ENCODE peak calls at places on chromosomes 11 and 22, in seven cellular contexts. One of them, this sample, is unnamed.

GRCh38 chr11:96187779-96188624 is 155.0 kb downstream of the MAML2 start:
- DNase-seq in foreskin melanocyte: no peak
- DNase-seq in HT-29: no peak
- DNase-seq in astrocyte of the hippocampus: peak
- DNase-seq in AG10803: peak
- DNase-seq in HCT116: no peak
- DNase-seq in activated naive CD8-positive, alpha-beta T cell treated with anti-CD3 and anti-CD28 coated beads for 36 hours: peak
- DNase-seq in this sample: no peak

GRCh38 chr22:34414467-34415440 is 494.5 kb upstream of the LARGE1 start:
- DNase-seq in foreskin melanocyte: peak
- DNase-seq in HT-29: peak
- DNase-seq in astrocyte of the hippocampus: peak
- DNase-seq in AG10803: peak
- DNase-seq in HCT116: peak
- DNase-seq in activated naive CD8-positive, alpha-beta T cell treated with anti-CD3 and anti-CD28 coated beads for 36 hours: peak
- DNase-seq in this sample: peak

GRCh38 chr11:82663535-82663934 is 70.1 kb downstream of the FAM181B start:
- DNase-seq in foreskin melanocyte: peak
- DNase-seq in HT-29: no peak
- DNase-seq in astrocyte of the hippocampus: no peak
- DNase-seq in AG10803: no peak
- DNase-seq in HCT116: no peak
- DNase-seq in activated naive CD8-positive, alpha-beta T cell treated with anti-CD3 and anti-CD28 coated beads for 36 hours: no peak
- DNase-seq in this sample: no peak

GRCh38 chr11:114215871-114216803 is 80.1 kb upstream of the NNMT start:
- DNase-seq in foreskin melanocyte: no peak
- DNase-seq in HT-29: no peak
- DNase-seq in astrocyte of the hippocampus: no peak
- DNase-seq in AG10803: no peak
- DNase-seq in HCT116: no peak
- DNase-seq in activated naive CD8-positive, alpha-beta T cell treated with anti-CD3 and anti-CD28 coated beads for 36 hours: no peak
- DNase-seq in this sample: no peak

GRCh38 chr11:8658210-8658968 is 24.1 kb downstream of the TRIM66 start:
- DNase-seq in foreskin melanocyte: no peak
- DNase-seq in HT-29: no peak
- DNase-seq in astrocyte of the hippocampus: no peak
- DNase-seq in AG10803: peak
- DNase-seq in HCT116: no peak
- DNase-seq in activated naive CD8-positive, alpha-beta T cell treated with anti-CD3 and anti-CD28 coated beads for 36 hours: no peak
- DNase-seq in this sample: no peak

GRCh38 chr11:10450451-10451398 is 4.3 kb upstream of the AMPD3 start:
- DNase-seq in foreskin melanocyte: no peak
- DNase-seq in HT-29: peak
- DNase-seq in astrocyte of the hippocampus: peak
- DNase-seq in AG10803: peak
- DNase-seq in HCT116: peak
- DNase-seq in activated naive CD8-positive, alpha-beta T cell treated with anti-CD3 and anti-CD28 coated beads for 36 hours: peak
- DNase-seq in this sample: no peak

GRCh38 chr11:77473001-77473800 is 693 bp downstream of the PAK1 start:
- DNase-seq in foreskin melanocyte: peak
- DNase-seq in HT-29: peak
- DNase-seq in astrocyte of the hippocampus: peak
- DNase-seq in AG10803: no peak
- DNase-seq in HCT116: no peak
- DNase-seq in activated naive CD8-positive, alpha-beta T cell treated with anti-CD3 and anti-CD28 coated beads for 36 hours: peak
- DNase-seq in this sample: no peak

GRCh38 chr11:47248304-47248663 is 330 bp downstream of the ACP2 start:
- DNase-seq in foreskin melanocyte: no peak
- DNase-seq in HT-29: no peak
- DNase-seq in astrocyte of the hippocampus: no peak
- DNase-seq in AG10803: peak
- DNase-seq in HCT116: no peak
- DNase-seq in activated naive CD8-positive, alpha-beta T cell treated with anti-CD3 and anti-CD28 coated beads for 36 hours: no peak
- DNase-seq in this sample: no peak

GRCh38 chr11:10021563-10021962 is 272.5 kb downstream of the SBF2 start:
- DNase-seq in foreskin melanocyte: no peak
- DNase-seq in HT-29: peak
- DNase-seq in astrocyte of the hippocampus: no peak
- DNase-seq in AG10803: no peak
- DNase-seq in HCT116: no peak
- DNase-seq in activated naive CD8-positive, alpha-beta T cell treated with anti-CD3 and anti-CD28 coated beads for 36 hours: no peak
- DNase-seq in this sample: no peak

GRCh38 chr11:95680169-95680929 is 109.2 kb downstream of the FAM76B start:
- DNase-seq in foreskin melanocyte: no peak
- DNase-seq in HT-29: no peak
- DNase-seq in astrocyte of the hippocampus: peak
- DNase-seq in AG10803: peak
- DNase-seq in HCT116: no peak
- DNase-seq in activated naive CD8-positive, alpha-beta T cell treated with anti-CD3 and anti-CD28 coated beads for 36 hours: no peak
- DNase-seq in this sample: no peak

GRCh38 chr11:48002565-48002964 is 22.2 kb downstream of the PTPRJ start:
- DNase-seq in foreskin melanocyte: no peak
- DNase-seq in HT-29: no peak
- DNase-seq in astrocyte of the hippocampus: no peak
- DNase-seq in AG10803: no peak
- DNase-seq in HCT116: no peak
- DNase-seq in activated naive CD8-positive, alpha-beta T cell treated with anti-CD3 and anti-CD28 coated beads for 36 hours: no peak
- DNase-seq in this sample: no peak

GRCh38 chr11:44936951-44937543 is 13.6 kb downstream of the TP53I11 start:
- DNase-seq in foreskin melanocyte: no peak
- DNase-seq in HT-29: no peak
- DNase-seq in astrocyte of the hippocampus: no peak
- DNase-seq in AG10803: no peak
- DNase-seq in HCT116: no peak
- DNase-seq in activated naive CD8-positive, alpha-beta T cell treated with anti-CD3 and anti-CD28 coated beads for 36 hours: no peak
- DNase-seq in this sample: no peak

GRCh38 chr11:18748766-18749375 is 22.9 kb upstream of the IGSF22 start:
- DNase-seq in foreskin melanocyte: no peak
- DNase-seq in HT-29: no peak
- DNase-seq in astrocyte of the hippocampus: peak
- DNase-seq in AG10803: no peak
- DNase-seq in HCT116: no peak
- DNase-seq in activated naive CD8-positive, alpha-beta T cell treated with anti-CD3 and anti-CD28 coated beads for 36 hours: no peak
- DNase-seq in this sample: no peak

GRCh38 chr11:133964946-133965632 is 8.3 kb upstream of the IGSF9B start:
- DNase-seq in foreskin melanocyte: no peak
- DNase-seq in HT-29: peak
- DNase-seq in astrocyte of the hippocampus: peak
- DNase-seq in AG10803: peak
- DNase-seq in HCT116: no peak
- DNase-seq in activated naive CD8-positive, alpha-beta T cell treated with anti-CD3 and anti-CD28 coated beads for 36 hours: no peak
- DNase-seq in this sample: no peak

GRCh38 chr22:42560781-42561180 is 7.0 kb downstream of the SERHL2 start:
- DNase-seq in foreskin melanocyte: no peak
- DNase-seq in HT-29: no peak
- DNase-seq in astrocyte of the hippocampus: no peak
- DNase-seq in AG10803: no peak
- DNase-seq in HCT116: no peak
- DNase-seq in activated naive CD8-positive, alpha-beta T cell treated with anti-CD3 and anti-CD28 coated beads for 36 hours: peak
- DNase-seq in this sample: peak

GRCh38 chr11:94150056-94150455 is 21.4 kb downstream of the PANX1 start:
- DNase-seq in foreskin melanocyte: no peak
- DNase-seq in HT-29: no peak
- DNase-seq in astrocyte of the hippocampus: no peak
- DNase-seq in AG10803: no peak
- DNase-seq in HCT116: no peak
- DNase-seq in activated naive CD8-positive, alpha-beta T cell treated with anti-CD3 and anti-CD28 coated beads for 36 hours: no peak
- DNase-seq in this sample: no peak

GRCh38 chr22:43013355-43014061 is 1.4 kb downstream of the PACSIN2 start:
- DNase-seq in foreskin melanocyte: no peak
- DNase-seq in HT-29: no peak
- DNase-seq in astrocyte of the hippocampus: peak
- DNase-seq in AG10803: peak
- DNase-seq in HCT116: no peak
- DNase-seq in activated naive CD8-positive, alpha-beta T cell treated with anti-CD3 and anti-CD28 coated beads for 36 hours: no peak
- DNase-seq in this sample: no peak

GRCh38 chr22:50621948-50622722 is 5.8 kb downstream of the ARSA start:
- DNase-seq in foreskin melanocyte: no peak
- DNase-seq in HT-29: peak
- DNase-seq in astrocyte of the hippocampus: no peak
- DNase-seq in AG10803: no peak
- DNase-seq in HCT116: no peak
- DNase-seq in activated naive CD8-positive, alpha-beta T cell treated with anti-CD3 and anti-CD28 coated beads for 36 hours: peak
- DNase-seq in this sample: peak

GRCh38 chr11:98601181-98601773 is 419.5 kb upstream of the CNTN5 start:
- DNase-seq in foreskin melanocyte: no peak
- DNase-seq in HT-29: no peak
- DNase-seq in astrocyte of the hippocampus: peak
- DNase-seq in AG10803: no peak
- DNase-seq in HCT116: no peak
- DNase-seq in activated naive CD8-positive, alpha-beta T cell treated with anti-CD3 and anti-CD28 coated beads for 36 hours: no peak
- DNase-seq in this sample: no peak

GRCh38 chr11:64913171-64913727 is 3.8 kb downstream of the ATG2A start:
- DNase-seq in foreskin melanocyte: no peak
- DNase-seq in HT-29: no peak
- DNase-seq in astrocyte of the hippocampus: no peak
- DNase-seq in AG10803: no peak
- DNase-seq in HCT116: no peak
- DNase-seq in activated naive CD8-positive, alpha-beta T cell treated with anti-CD3 and anti-CD28 coated beads for 36 hours: no peak
- DNase-seq in this sample: no peak

GRCh38 chr11:93267383-93267782 is 63.2 kb upstream of the DEUP1 start:
- DNase-seq in foreskin melanocyte: no peak
- DNase-seq in HT-29: no peak
- DNase-seq in astrocyte of the hippocampus: no peak
- DNase-seq in AG10803: no peak
- DNase-seq in HCT116: no peak
- DNase-seq in activated naive CD8-positive, alpha-beta T cell treated with anti-CD3 and anti-CD28 coated beads for 36 hours: no peak
- DNase-seq in this sample: no peak

GRCh38 chr11:19628018-19628417 is 84.6 kb upstream of the NAV2 start:
- DNase-seq in foreskin melanocyte: peak
- DNase-seq in HT-29: no peak
- DNase-seq in astrocyte of the hippocampus: no peak
- DNase-seq in AG10803: peak
- DNase-seq in HCT116: no peak
- DNase-seq in activated naive CD8-positive, alpha-beta T cell treated with anti-CD3 and anti-CD28 coated beads for 36 hours: no peak
- DNase-seq in this sample: no peak

GRCh38 chr11:72813740-72814138 is 472 bp upstream of the ATG16L2 start:
- DNase-seq in foreskin melanocyte: peak
- DNase-seq in HT-29: peak
- DNase-seq in astrocyte of the hippocampus: no peak
- DNase-seq in AG10803: peak
- DNase-seq in HCT116: peak
- DNase-seq in activated naive CD8-positive, alpha-beta T cell treated with anti-CD3 and anti-CD28 coated beads for 36 hours: peak
- DNase-seq in this sample: peak

GRCh38 chr11:62395885-62396778 is 22.7 kb upstream of the SCGB1A1 start:
- DNase-seq in foreskin melanocyte: no peak
- DNase-seq in HT-29: no peak
- DNase-seq in astrocyte of the hippocampus: no peak
- DNase-seq in AG10803: no peak
- DNase-seq in HCT116: no peak
- DNase-seq in activated naive CD8-positive, alpha-beta T cell treated with anti-CD3 and anti-CD28 coated beads for 36 hours: no peak
- DNase-seq in this sample: no peak

GRCh38 chr11:94196363-94196762 is 67.7 kb downstream of the PANX1 start:
- DNase-seq in foreskin melanocyte: no peak
- DNase-seq in HT-29: no peak
- DNase-seq in astrocyte of the hippocampus: peak
- DNase-seq in AG10803: peak
- DNase-seq in HCT116: no peak
- DNase-seq in activated naive CD8-positive, alpha-beta T cell treated with anti-CD3 and anti-CD28 coated beads for 36 hours: no peak
- DNase-seq in this sample: no peak